ENCODE peak calls at places on chromosomes 3 and 15, in six cellular contexts. C is stimulated activated CD4-positive, alpha-beta T cell treated with anti-CD3 and anti-CD28 coated beads, Interleukin-1b, Interleukin-23, amount 100 ng/mL, for 48 hours; Q is GM04504; W is NCI-H510A; T is adrenal gland; X is A549. Z is an unnamed sample.

GRCh38 chr15:43541785-43542184 is 24.4 kb downstream of the MAP1A start:
- DNase-seq in Q (no peak), W (no peak), C (no peak), T (no peak), X (no peak), Z (no peak)

GRCh38 chr15:67823371-67824156 is 1.7 kb upstream of the SKOR1 start:
- DNase-seq in Q (no peak), T (no peak), C (no peak), W (no peak), X (no peak), Z (no peak)

GRCh38 chr3:172279191-172279640 is 169.0 kb downstream of the GHSR start:
- DNase-seq in W (no peak), C (no peak), Q (no peak), X (no peak), T (no peak), Z (no peak)

GRCh38 chr3:56987238-56987932 is 73.1 kb upstream of the SPATA12 start:
- DNase-seq in X (no peak), C (no peak), W (no peak), Q (no peak), T (no peak), Z (peak)

GRCh38 chr3:25074151-25074550 is 353.9 kb upstream of the RARB start:
- DNase-seq in T (no peak), X (no peak), C (no peak), Q (no peak), W (no peak), Z (no peak)

GRCh38 chr3:160941885-160942494 is 163.2 kb downstream of the B3GALNT1 start:
- DNase-seq in T (peak), X (peak), Q (peak), C (peak), W (no peak), Z (peak)

GRCh38 chr3:170910542-170910941 is 2.1 kb upstream of the EIF5A2 start:
- DNase-seq in W (no peak), Q (no peak), X (no peak), T (no peak), C (no peak), Z (no peak)

GRCh38 chr3:173622156-173622555 is 224.6 kb downstream of the NLGN1 start:
- DNase-seq in C (no peak), T (no peak), W (no peak), Q (peak), X (no peak), Z (no peak)

Z was measured in activated CD8-positive, alpha-beta T cell treated with anti-CD3 and anti-CD28 coated beads, Interleukin-2, amount 10 ng/mL, durations not matched to agents 7 days and 5 days.